ENCODE peak calls at places on chromosome 15, in ten cellular contexts. W is stimulated activated effector memory CD8-positive, alpha-beta T cell treated with anti-CD3 and anti-CD28 coated beads, Interleukin-12 subunit alpha, Interleukin-12 subunit beta, amount 100 ng/mL, for 72 hours; H is M059J; M is T-helper 2 cell; D is GM20000; R is occipital lobe; K is Right ventricle myocardium superior; U is progenitor cell of endocrine pancreas; O is heart right ventricle; V is T-cell. Z is an unnamed sample.

GRCh38 chr15:73346735-73347312 is 21.9 kb downstream of the HCN4 start:
- DNase-seq in K (peak), V (peak), O (peak), U (peak), W (peak), H (peak), R (no peak), D (peak), M (peak), Z (no peak)

GRCh38 chr15:70258369-70259029 is 160.8 kb upstream of the TLE3 start:
- DNase-seq in D (peak), R (no peak), U (no peak), K (no peak), H (no peak), M (no peak), W (peak), V (peak), O (no peak), Z (no peak)

GRCh38 chr15:27868828-27869404 is 230.2 kb downstream of the OCA2 start:
- DNase-seq in D (no peak), W (no peak), H (no peak), V (no peak), U (no peak), K (no peak), M (no peak), O (no peak), R (no peak), Z (no peak)

GRCh38 chr15:31977138-31977537 is 53.2 kb upstream of the CHRNA7 start:
- DNase-seq in H (no peak), D (no peak), V (no peak), R (no peak), O (no peak), K (no peak), U (no peak), M (no peak), W (no peak), Z (no peak)

GRCh38 chr15:67072951-67073350 is 7.5 kb downstream of the SMAD3 start:
- DNase-seq in V (no peak), M (no peak), R (no peak), O (no peak), D (no peak), U (no peak), W (no peak), H (peak), K (no peak), Z (no peak)

GRCh38 chr15:47732243-47732642 is 14.9 kb downstream of the SEMA6D start:
- DNase-seq in R (no peak), V (no peak), W (no peak), H (no peak), O (no peak), M (no peak), U (no peak), D (no peak), K (no peak), Z (no peak)

GRCh38 chr15:48631191-48631770 is 14.2 kb downstream of the FBN1 start:
- DNase-seq in M (no peak), V (no peak), D (no peak), O (no peak), H (peak), R (no peak), W (no peak), K (no peak), U (no peak), Z (no peak)

GRCh38 chr15:64760056-64760455 is 15.3 kb downstream of the RBPMS2 start:
- DNase-seq in V (no peak), H (no peak), O (no peak), R (no peak), D (no peak), K (no peak), M (no peak), U (no peak), W (no peak), Z (no peak)

GRCh38 chr15:66631616-66632263 is 65.9 kb upstream of the LCTL start:
- DNase-seq in M (no peak), D (no peak), R (no peak), W (no peak), U (no peak), V (no peak), H (no peak), O (no peak), K (no peak), Z (no peak)

GRCh38 chr15:41241251-41241964 is 10.3 kb downstream of the CHP1 start:
- DNase-seq in O (no peak), V (no peak), U (no peak), W (no peak), R (no peak), M (no peak), D (no peak), K (peak), H (peak), Z (no peak)

GRCh38 chr15:85956515-85957275 is 123.0 kb upstream of the AGBL1 start:
- DNase-seq in V (no peak), U (no peak), M (no peak), W (no peak), O (no peak), D (no peak), R (no peak), H (peak), K (no peak), Z (no peak)

GRCh38 chr15:41546846-41547786 is 3.1 kb upstream of the RPAP1 start:
- DNase-seq in H (peak), R (no peak), M (no peak), K (peak), W (no peak), D (no peak), U (no peak), O (no peak), V (no peak), Z (no peak)